ENCODE peak calls at places on chromosomes 5 and 9, in four cellular contexts. One of them, this sample, is unnamed.

GRCh38 chr5:55634204-55634785 is 77.8 kb downstream of the SLC38A9 start:
- DNase-seq in fibroblast of lung: peak
- DNase-seq in stimulated activated CD4-positive, alpha-beta T cell treated with anti-CD3 and anti-CD28 coated beads, Interleukin-15, amount 100 ng/mL, for 1 hour: no peak
- DNase-seq in heart left ventricle: peak
- DNase-seq in this sample: peak

GRCh38 chr9:92970467-92970923 is 23.2 kb downstream of the FGD3 start:
- DNase-seq in fibroblast of lung: peak
- DNase-seq in stimulated activated CD4-positive, alpha-beta T cell treated with anti-CD3 and anti-CD28 coated beads, Interleukin-15, amount 100 ng/mL, for 1 hour: no peak
- DNase-seq in heart left ventricle: no peak
- DNase-seq in this sample: no peak

GRCh38 chr5:130323804-130324454 is 419.7 kb downstream of the CHSY3 start:
- DNase-seq in fibroblast of lung: peak
- DNase-seq in stimulated activated CD4-positive, alpha-beta T cell treated with anti-CD3 and anti-CD28 coated beads, Interleukin-15, amount 100 ng/mL, for 1 hour: no peak
- DNase-seq in heart left ventricle: no peak
- DNase-seq in this sample: no peak

GRCh38 chr5:18276939-18277338 is 642.7 kb downstream of the TAF11L14 start:
- DNase-seq in fibroblast of lung: no peak
- DNase-seq in stimulated activated CD4-positive, alpha-beta T cell treated with anti-CD3 and anti-CD28 coated beads, Interleukin-15, amount 100 ng/mL, for 1 hour: no peak
- DNase-seq in heart left ventricle: no peak
- DNase-seq in this sample: no peak

GRCh38 chr9:84823426-84824271 is 154.1 kb downstream of the NTRK2 start:
- DNase-seq in fibroblast of lung: peak
- DNase-seq in stimulated activated CD4-positive, alpha-beta T cell treated with anti-CD3 and anti-CD28 coated beads, Interleukin-15, amount 100 ng/mL, for 1 hour: no peak
- DNase-seq in heart left ventricle: peak
- DNase-seq in this sample: no peak

GRCh38 chr5:35319231-35320002 is 89.1 kb upstream of the PRLR start:
- DNase-seq in fibroblast of lung: peak
- DNase-seq in stimulated activated CD4-positive, alpha-beta T cell treated with anti-CD3 and anti-CD28 coated beads, Interleukin-15, amount 100 ng/mL, for 1 hour: peak
- DNase-seq in heart left ventricle: peak
- DNase-seq in this sample: no peak

GRCh38 chr9:114611516-114612271 is 603 bp downstream of the TMEM268 start:
- DNase-seq in fibroblast of lung: peak
- DNase-seq in stimulated activated CD4-positive, alpha-beta T cell treated with anti-CD3 and anti-CD28 coated beads, Interleukin-15, amount 100 ng/mL, for 1 hour: peak
- DNase-seq in heart left ventricle: peak
- DNase-seq in this sample: peak

GRCh38 chr9:129347323-129348120 is 169.5 kb upstream of the IER5L start:
- DNase-seq in fibroblast of lung: no peak
- DNase-seq in stimulated activated CD4-positive, alpha-beta T cell treated with anti-CD3 and anti-CD28 coated beads, Interleukin-15, amount 100 ng/mL, for 1 hour: no peak
- DNase-seq in heart left ventricle: no peak
- DNase-seq in this sample: no peak

GRCh38 chr5:10601246-10602030 is 37.6 kb downstream of the ANKRD33B start:
- DNase-seq in fibroblast of lung: peak
- DNase-seq in stimulated activated CD4-positive, alpha-beta T cell treated with anti-CD3 and anti-CD28 coated beads, Interleukin-15, amount 100 ng/mL, for 1 hour: no peak
- DNase-seq in heart left ventricle: peak
- DNase-seq in this sample: peak

GRCh38 chr5:153402550-153402949 is 87.9 kb upstream of the GRIA1 start:
- DNase-seq in fibroblast of lung: peak
- DNase-seq in stimulated activated CD4-positive, alpha-beta T cell treated with anti-CD3 and anti-CD28 coated beads, Interleukin-15, amount 100 ng/mL, for 1 hour: no peak
- DNase-seq in heart left ventricle: no peak
- DNase-seq in this sample: peak

GRCh38 chr5:110855961-110856360 is 117.2 kb downstream of the SLC25A46 start:
- DNase-seq in fibroblast of lung: no peak
- DNase-seq in stimulated activated CD4-positive, alpha-beta T cell treated with anti-CD3 and anti-CD28 coated beads, Interleukin-15, amount 100 ng/mL, for 1 hour: no peak
- DNase-seq in heart left ventricle: no peak
- DNase-seq in this sample: no peak

GRCh38 chr5:126027652-126028051 is 395.6 kb upstream of the GRAMD2B start:
- DNase-seq in fibroblast of lung: no peak
- DNase-seq in stimulated activated CD4-positive, alpha-beta T cell treated with anti-CD3 and anti-CD28 coated beads, Interleukin-15, amount 100 ng/mL, for 1 hour: no peak
- DNase-seq in heart left ventricle: no peak
- DNase-seq in this sample: no peak

GRCh38 chr5:17256171-17256570 is 38.7 kb downstream of the BASP1 start:
- DNase-seq in fibroblast of lung: no peak
- DNase-seq in stimulated activated CD4-positive, alpha-beta T cell treated with anti-CD3 and anti-CD28 coated beads, Interleukin-15, amount 100 ng/mL, for 1 hour: no peak
- DNase-seq in heart left ventricle: no peak
- DNase-seq in this sample: no peak

GRCh38 chr5:154714271-154714986 is 40.7 kb upstream of the LARP1 start:
- DNase-seq in fibroblast of lung: peak
- DNase-seq in stimulated activated CD4-positive, alpha-beta T cell treated with anti-CD3 and anti-CD28 coated beads, Interleukin-15, amount 100 ng/mL, for 1 hour: no peak
- DNase-seq in heart left ventricle: no peak
- DNase-seq in this sample: no peak

GRCh38 chr5:44993286-44993685 is 184.5 kb downstream of the MRPS30 start:
- DNase-seq in fibroblast of lung: no peak
- DNase-seq in stimulated activated CD4-positive, alpha-beta T cell treated with anti-CD3 and anti-CD28 coated beads, Interleukin-15, amount 100 ng/mL, for 1 hour: no peak
- DNase-seq in heart left ventricle: no peak
- DNase-seq in this sample: no peak

GRCh38 chr5:143086851-143087637 is 316.4 kb downstream of the NR3C1 start:
- DNase-seq in fibroblast of lung: peak
- DNase-seq in stimulated activated CD4-positive, alpha-beta T cell treated with anti-CD3 and anti-CD28 coated beads, Interleukin-15, amount 100 ng/mL, for 1 hour: no peak
- DNase-seq in heart left ventricle: no peak
- DNase-seq in this sample: peak

GRCh38 chr9:14315754-14316573 is 2.0 kb upstream of the NFIB start:
- DNase-seq in fibroblast of lung: peak
- DNase-seq in stimulated activated CD4-positive, alpha-beta T cell treated with anti-CD3 and anti-CD28 coated beads, Interleukin-15, amount 100 ng/mL, for 1 hour: no peak
- DNase-seq in heart left ventricle: peak
- DNase-seq in this sample: peak

GRCh38 chr9:128006360-128007024 is 25.7 kb upstream of the EEIG1 start:
- DNase-seq in fibroblast of lung: peak
- DNase-seq in stimulated activated CD4-positive, alpha-beta T cell treated with anti-CD3 and anti-CD28 coated beads, Interleukin-15, amount 100 ng/mL, for 1 hour: no peak
- DNase-seq in heart left ventricle: no peak
- DNase-seq in this sample: no peak

GRCh38 chr5:81558188-81558587 is 164.3 kb upstream of the ACOT12 start:
- DNase-seq in fibroblast of lung: no peak
- DNase-seq in stimulated activated CD4-positive, alpha-beta T cell treated with anti-CD3 and anti-CD28 coated beads, Interleukin-15, amount 100 ng/mL, for 1 hour: no peak
- DNase-seq in heart left ventricle: no peak
- DNase-seq in this sample: no peak

GRCh38 chr5:14357861-14358260 is 214.7 kb downstream of the TRIO start:
- DNase-seq in fibroblast of lung: no peak
- DNase-seq in stimulated activated CD4-positive, alpha-beta T cell treated with anti-CD3 and anti-CD28 coated beads, Interleukin-15, amount 100 ng/mL, for 1 hour: no peak
- DNase-seq in heart left ventricle: no peak
- DNase-seq in this sample: no peak

GRCh38 chr5:138910546-138911185 is 35.5 kb upstream of the LRRTM2 start:
- DNase-seq in fibroblast of lung: no peak
- DNase-seq in stimulated activated CD4-positive, alpha-beta T cell treated with anti-CD3 and anti-CD28 coated beads, Interleukin-15, amount 100 ng/mL, for 1 hour: no peak
- DNase-seq in heart left ventricle: no peak
- DNase-seq in this sample: no peak

GRCh38 chr9:133048595-133048994 is 13.2 kb upstream of the CEL start:
- DNase-seq in fibroblast of lung: no peak
- DNase-seq in stimulated activated CD4-positive, alpha-beta T cell treated with anti-CD3 and anti-CD28 coated beads, Interleukin-15, amount 100 ng/mL, for 1 hour: no peak
- DNase-seq in heart left ventricle: no peak
- DNase-seq in this sample: peak